ENCODE peak calls at places on chromosomes 3 and 15, in eight cellular contexts. E, Z, B, A, N, Q, W and P are unnamed samples. For H3K4me1, the result is how much of the 10 kb centered on the place peaks cover.

GRCh38 chr15:39381517-39381916 is 199.4 kb upstream of the THBS1 start:
- DNase-seq in N (no peak), A (no peak), Q (no peak), B (no peak), E (no peak), Z (no peak), W (no peak), P (no peak)

GRCh38 chr3:134333522-134334181 is 40.6 kb downstream of the AMOTL2 start:
- DNase-seq in A (no peak), Z (no peak), E (no peak), Q (no peak), W (no peak), N (no peak), B (no peak), P (no peak)

GRCh38 chr3:37703633-37704032 is 158.0 kb upstream of the CTDSPL start:
- DNase-seq in Z (no peak), W (no peak), Q (no peak), E (no peak), B (no peak), N (no peak), A (no peak), P (no peak)

GRCh38 chr3:18725668-18726407 is 300.7 kb upstream of the SATB1 start:
- DNase-seq in W (no peak), Q (no peak), A (no peak), B (no peak), N (no peak), Z (no peak), E (no peak), P (no peak)

GRCh38 chr3:194112120-194113106 is 23.5 kb upstream of the HES1 start:
- DNase-seq in A (no peak), Z (no peak), Q (no peak), E (no peak), W (peak), B (no peak), N (no peak), P (no peak)

GRCh38 chr3:37779289-37780152 is 82.2 kb upstream of the CTDSPL start:
- DNase-seq in W (no peak), E (no peak), B (no peak), A (no peak), Z (no peak), N (no peak), Q (no peak), P (no peak)

GRCh38 chr15:87155771-87156170 is 1076.1 kb downstream of the AGBL1 start:
- DNase-seq in W (no peak), E (no peak), A (no peak), Q (no peak), B (no peak), N (no peak), Z (no peak), P (no peak)

GRCh38 chr15:40928351-40928974 is 677 bp upstream of the DLL4 start:
- DNase-seq in A (no peak), Q (no peak), N (no peak), E (no peak), Z (no peak), B (no peak), W (no peak), P (no peak)

GRCh38 chr3:12178091-12178820 is 19.5 kb upstream of the TIMP4 start:
- DNase-seq in Q (peak), E (peak), N (no peak), Z (peak), B (peak), W (peak), A (peak), P (peak)

GRCh38 chr3:5019411-5020261 is 40.4 kb downstream of the BHLHE40 start:
- DNase-seq in Z (no peak), A (no peak), W (peak), Q (peak), B (no peak), N (no peak), E (no peak), P (no peak)

GRCh38 chr15:74240002-74240568 is 4.0 kb downstream of the CCDC33 start:
- DNase-seq in A (peak), E (peak), Q (peak), N (peak), B (peak), Z (peak), W (peak), P (peak)

GRCh38 chr15:100350434-100351226 is 8.9 kb upstream of the ADAMTS17 start:
- DNase-seq in Q (no peak), Z (no peak), A (no peak), W (peak), N (no peak), E (peak), B (no peak), P (peak)

GRCh38 chr3:172622156-172622555 is 88.7 kb downstream of the NCEH1 start:
- DNase-seq in N (no peak), W (no peak), Q (no peak), E (no peak), Z (no peak), A (no peak), B (no peak), P (no peak)

GRCh38 chr3:172627057-172627809 is 83.6 kb downstream of the NCEH1 start:
- DNase-seq in N (no peak), Q (no peak), W (no peak), A (no peak), Z (no peak), B (peak), E (no peak), P (no peak)

GRCh38 chr3:18442743-18443669 is 17.9 kb upstream of the SATB1 start:
- DNase-seq in N (no peak), W (no peak), B (no peak), A (no peak), Q (no peak), E (no peak), Z (no peak), P (no peak)

GRCh38 chr3:20842002-20842401 is 656.0 kb upstream of the SGO1 start:
- DNase-seq in B (no peak), W (no peak), Q (no peak), N (no peak), A (no peak), Z (no peak), E (no peak), P (no peak)

GRCh38 chr15:78234515-78235040 is at the start of gene ACSBG1:
- DNase-seq in E (no peak), Q (no peak), A (no peak), N (no peak), Z (no peak), B (no peak), W (no peak), P (peak)

GRCh38 chr15:80693682-80694623 is 1.2 kb upstream of the ABHD17C start:
- DNase-seq in Q (no peak), N (no peak), A (no peak), B (no peak), Z (no peak), W (peak), E (no peak), P (no peak)

GRCh38 chr3:108396336-108396735 is 100.0 kb downstream of the HHLA2 start:
- DNase-seq in A (no peak), N (no peak), Z (no peak), E (no peak), B (no peak), Q (no peak), W (no peak), P (no peak)

GRCh38 chr3:191388823-191389222 is 58.5 kb upstream of the UTS2B start:
- DNase-seq in W (no peak), Q (no peak), N (no peak), B (no peak), E (no peak), A (no peak), Z (no peak), P (no peak)

GRCh38 chr3:142916611-142917010 is 27.7 kb upstream of the PCOLCE2 start:
- DNase-seq in E (no peak), Q (no peak), W (no peak), N (no peak), B (no peak), A (no peak), Z (no peak), P (no peak)

GRCh38 chr3:188153498-188153948 is 434 bp upstream of the LPP start:
- DNase-seq in B (peak), Q (peak), W (peak), N (peak), Z (peak), A (peak), E (peak), P (peak)
- H3K4me1 ChIP-seq in B (under half), Q (half or more), W (half or more), N (under half), Z (half or more), A (under half), E (half or more), P (under half)

GRCh38 chr3:184017672-184018423 is at the start of gene ABCC5:
- DNase-seq in A (peak), B (peak), W (peak), Z (peak), N (peak), Q (peak), E (peak), P (peak)

GRCh38 chr3:184018424-184018973 is 815 bp upstream of the ABCC5 start:
- DNase-seq in Z (no peak), A (no peak), B (no peak), N (no peak), Q (no peak), W (no peak), E (no peak), P (no peak)

GRCh38 chr3:184015381-184016019 is 2.2 kb downstream of the ABCC5 start:
- DNase-seq in W (peak), Z (no peak), E (no peak), N (no peak), B (peak), A (peak), Q (no peak), P (no peak)

GRCh38 chr3:184016169-184016570 is 1.5 kb downstream of the ABCC5 start:
- DNase-seq in E (no peak), W (no peak), N (no peak), B (no peak), A (no peak), Q (no peak), Z (no peak), P (no peak)

DNA sequence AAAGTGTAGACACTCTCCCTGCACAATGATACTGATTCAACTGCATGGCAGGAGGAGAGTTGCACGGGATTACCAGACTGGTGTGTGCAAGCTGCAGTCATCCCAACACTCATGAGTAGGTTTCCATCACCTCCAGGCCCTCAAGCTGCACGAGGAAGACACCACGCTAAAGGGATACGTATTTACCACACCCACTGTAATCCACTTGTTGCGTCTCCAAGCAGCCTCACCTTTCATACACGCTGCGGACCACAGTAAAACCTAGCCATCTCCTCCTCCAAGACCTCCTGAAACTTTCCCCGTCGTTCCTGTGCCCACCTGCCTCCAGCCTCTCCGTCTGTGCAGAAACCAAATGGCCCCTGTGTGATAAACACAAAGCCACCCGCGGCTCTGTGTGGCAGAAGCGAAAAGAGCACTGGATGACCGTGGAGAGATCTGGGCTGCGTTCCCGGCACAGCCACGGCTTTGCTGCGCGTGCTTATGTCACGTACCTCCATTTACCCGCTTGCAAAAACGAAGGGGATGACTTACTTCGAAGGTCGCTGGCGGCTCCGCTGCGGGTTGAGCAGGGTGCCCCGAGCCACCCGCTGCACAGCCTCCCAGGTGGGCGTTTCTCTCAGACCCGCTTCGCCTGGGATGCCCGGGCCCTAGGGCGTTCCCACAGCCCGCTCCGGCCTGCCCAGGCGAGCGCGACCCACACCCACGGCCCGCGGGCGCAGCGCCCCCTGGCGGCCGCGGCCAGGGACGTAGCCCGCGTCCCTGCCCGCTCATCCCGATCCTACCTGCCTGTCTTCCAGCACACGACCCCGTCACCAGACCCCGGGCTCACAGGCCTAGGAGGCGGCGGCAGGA is 638 bp downstream of the ABCC5 start:
- DNase-seq in N (peak), B (peak), E (peak), W (peak), Z (peak), Q (peak), A (peak), P (peak)
- H3K27ac ChIP-seq in N (peak), B (peak), E (peak), W (peak), Z (peak), Q (peak), A (peak), P (no peak)

GRCh38 chr15:57470543-57470942 is 94.2 kb downstream of the CGNL1 start:
- DNase-seq in A (no peak), W (no peak), B (no peak), N (no peak), Z (no peak), E (no peak), Q (no peak), P (no peak)
- H3K4me3 ChIP-seq in A (no peak), W (no peak), B (no peak), N (no peak), Z (no peak), E (no peak), Q (no peak), P (no peak)

GRCh38 chr3:121796970-121797369 is 37.9 kb downstream of the IQCB1 start:
- DNase-seq in W (no peak), N (no peak), Z (no peak), Q (no peak), E (no peak), B (no peak), A (no peak), P (no peak)
- H3K4me1 ChIP-seq in W (under half), N (under half), Z (under half), Q (under half), E (under half), B (under half), A (under half), P (under half)

DNA sequence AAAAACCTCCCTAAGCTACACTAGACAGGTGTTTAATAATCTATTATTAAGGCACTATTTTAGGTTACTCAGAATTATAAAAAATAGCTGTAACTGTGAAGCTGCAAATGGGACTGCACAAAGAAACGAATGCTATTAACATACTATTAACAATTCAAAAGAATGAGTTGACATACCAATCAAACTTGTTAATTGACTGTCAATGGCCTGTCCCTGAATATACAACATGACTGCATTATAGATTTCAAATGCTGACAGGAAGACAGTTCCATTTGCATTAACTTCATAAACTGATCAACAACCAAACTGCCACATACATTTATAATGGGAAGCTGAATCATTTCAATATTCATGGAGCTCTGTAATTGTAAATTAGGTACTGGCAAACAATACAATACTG is 169.0 kb upstream of the NANOGP8 start:
- DNase-seq in B (no peak), N (no peak), W (no peak), E (no peak), A (no peak), Q (no peak), Z (no peak), P (no peak)
- H3K27ac ChIP-seq in B (no peak), N (no peak), W (no peak), E (no peak), A (no peak), Q (no peak), Z (no peak), P (no peak)

GRCh38 chr3:25572919-25573385 is 91.8 kb downstream of the TOP2B start:
- DNase-seq in E (no peak), Z (no peak), N (no peak), B (no peak), Q (no peak), A (no peak), W (no peak), P (no peak)
- H3K4me3 ChIP-seq in E (no peak), Z (peak), N (no peak), B (no peak), Q (no peak), A (no peak), W (no peak), P (no peak)

DNA sequence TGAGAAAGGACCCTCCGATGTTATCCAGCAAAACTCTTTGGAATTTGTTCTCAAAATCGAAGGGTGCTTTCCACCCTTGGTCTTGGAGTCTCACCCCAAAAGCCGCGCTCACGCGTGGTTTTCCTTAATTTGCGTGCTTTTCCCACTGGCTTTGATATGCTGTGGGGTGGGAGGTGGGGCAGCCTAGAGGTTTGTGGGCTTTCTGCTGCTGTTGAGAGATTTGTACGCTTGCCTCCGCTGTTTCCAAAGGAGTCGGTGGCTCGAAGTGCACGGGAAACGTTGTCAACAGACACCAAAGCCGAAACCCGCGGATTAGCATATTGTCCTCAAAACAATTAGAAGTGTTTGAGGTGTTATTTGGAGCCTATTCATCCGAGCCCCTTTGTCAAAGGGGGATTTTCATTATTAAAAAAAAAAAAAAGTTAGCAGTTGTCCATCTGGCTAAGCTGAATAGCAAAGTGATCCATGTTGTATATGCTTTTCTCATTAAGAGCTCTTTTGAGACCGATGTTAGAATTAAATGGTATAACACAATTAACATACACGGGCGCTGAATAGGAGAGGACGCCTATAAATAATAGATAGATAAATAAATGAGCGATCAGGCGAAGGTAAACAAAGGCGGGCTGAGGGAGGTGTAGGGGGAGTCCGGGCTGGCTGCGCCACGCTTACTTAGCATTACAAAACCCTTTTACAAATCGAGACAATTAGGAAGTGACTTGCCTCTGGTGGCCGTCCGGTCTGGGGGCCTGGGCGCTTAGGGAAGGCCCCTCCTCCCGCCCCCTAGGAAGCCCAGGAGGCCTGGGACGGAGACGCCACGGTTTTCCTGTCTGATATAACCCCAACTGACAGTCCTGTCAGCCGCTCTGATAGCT is 3.3 kb downstream of the SOX14 start:
- DNase-seq in Q (no peak), W (no peak), B (no peak), A (no peak), N (no peak), Z (no peak), E (no peak), P (no peak)
- H3K4me1 ChIP-seq in Q (half or more), W (half or more), B (under half), A (under half), N (under half), Z (half or more), E (half or more), P (under half)

DNA sequence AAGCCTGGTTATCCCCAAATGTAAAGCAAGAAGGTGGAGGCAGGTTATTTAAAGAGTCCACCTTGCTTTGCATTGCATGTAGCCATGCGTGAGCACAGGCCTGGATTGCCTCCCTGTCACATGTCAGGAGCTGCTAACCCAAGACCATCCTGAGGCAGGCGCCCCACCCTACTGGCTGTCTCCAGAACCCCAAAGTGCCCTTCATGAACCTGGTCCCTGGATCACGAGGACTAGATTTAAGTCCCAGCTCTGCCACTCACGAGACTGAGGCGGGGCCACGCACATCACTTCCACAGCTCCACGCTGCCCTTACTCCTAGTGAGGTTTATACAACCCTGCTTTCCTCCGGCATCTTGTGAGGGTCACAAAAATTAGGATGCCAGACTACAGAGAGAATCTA is 17.6 kb downstream of the MRPL46 start:
- DNase-seq in Q (no peak), Z (no peak), B (no peak), W (no peak), N (no peak), E (no peak), A (no peak), P (no peak)
- H3K27ac ChIP-seq in Q (no peak), Z (no peak), B (no peak), W (no peak), N (no peak), E (no peak), A (no peak), P (no peak)

GRCh38 chr3:125142418-125142778 is 70.2 kb downstream of the SLC12A8 start:
- DNase-seq in A (no peak), B (no peak), E (no peak), W (no peak), Z (no peak), N (no peak), Q (no peak), P (no peak)
- H3K4me3 ChIP-seq in A (no peak), B (peak), E (no peak), W (no peak), Z (peak), N (no peak), Q (no peak), P (no peak)